ENCODE peak calls at places on chromosomes 2 and 18, in six cellular contexts. P, U, S, J, Z and H are unnamed samples.

GRCh38 chr2:64922482-64923384 is 66.5 kb upstream of the SLC1A4 start:
- DNase-seq in S (no peak), J (no peak), U (peak; percentile 18), Z (peak; percentile 73), P (no peak), H (no peak)

GRCh38 chr2:157784169-157784822 is 91.8 kb downstream of the ACVR1 start:
- DNase-seq in P (peak; percentile 31), U (no peak), J (peak; percentile 85), S (no peak), Z (peak; percentile 49), H (peak; percentile 78)

GRCh38 chr2:231932985-231933915 is 7.1 kb upstream of the NPPC start:
- DNase-seq in P (no peak), U (no peak), J (no peak), S (no peak), Z (no peak), H (no peak)

GRCh38 chr2:237590272-237591020 is at the start of gene RAB17:
- DNase-seq in P (peak; percentile 85), S (peak; percentile 65), J (peak; percentile 65), U (no peak), Z (peak; percentile 47), H (peak; percentile 50)

GRCh38 chr2:225017713-225018112 is 24.6 kb downstream of the DOCK10 start:
- DNase-seq in S (no peak), Z (no peak), U (no peak), J (no peak), P (no peak), H (no peak)

GRCh38 chr2:109129921-109130725 is 1.1 kb downstream of the SH3RF3 start:
- DNase-seq in J (peak; percentile 15), S (no peak), Z (peak; percentile 34), U (peak; percentile 34), P (no peak), H (peak; percentile 49)

GRCh38 chr2:153873062-153874048 is 1.6 kb downstream of the GALNT13 start:
- DNase-seq in S (no peak), Z (peak; percentile 43), J (no peak), U (peak; percentile 80), P (peak; percentile 38), H (no peak)

GRCh38 chr2:29113891-29114321 is 1.3 kb upstream of the CLIP4 start:
- DNase-seq in Z (no peak), U (no peak), J (peak; percentile 94), S (peak; percentile 53), P (peak; percentile 58), H (peak; percentile 87)

GRCh38 chr2:241354668-241355658 is 1.1 kb upstream of the FARP2 start:
- DNase-seq in Z (peak; percentile 88), J (peak; percentile 66), S (peak; percentile 81), P (peak; percentile 91), U (peak; percentile 87), H (peak; percentile 36)

GRCh38 chr2:27019459-27020336 is 13.1 kb upstream of the TMEM214 start:
- DNase-seq in U (no peak), J (no peak), P (no peak), Z (no peak), S (no peak), H (no peak)

GRCh38 chr2:28909655-28910054 is 15.2 kb downstream of the WDR43 start:
- DNase-seq in Z (no peak), P (no peak), U (no peak), J (no peak), S (no peak), H (no peak)

GRCh38 chr18:47149457-47150028 is 757 bp downstream of the HDHD2 start:
- DNase-seq in Z (peak; percentile 54), S (no peak), U (peak; percentile 28), P (peak; percentile 7), J (no peak), H (peak; percentile 27)

GRCh38 chr2:36697424-36698066 is 1.0 kb downstream of the VIT start:
- DNase-seq in U (no peak), J (no peak), P (no peak), Z (no peak), S (no peak), H (no peak)

GRCh38 chr2:69074926-69075325 is 61.9 kb downstream of the ANTXR1 start:
- DNase-seq in P (no peak), S (no peak), U (no peak), Z (no peak), J (no peak), H (no peak)

GRCh38 chr2:69076601-69077000 is 63.6 kb downstream of the ANTXR1 start:
- DNase-seq in J (no peak), P (no peak), Z (no peak), S (no peak), U (no peak), H (no peak)

GRCh38 chr2:69070987-69071386 is 58.0 kb downstream of the ANTXR1 start:
- DNase-seq in Z (no peak), J (no peak), U (no peak), S (no peak), P (no peak), H (no peak)

GRCh38 chr2:69075486-69075885 is 62.5 kb downstream of the ANTXR1 start:
- DNase-seq in J (no peak), Z (no peak), S (no peak), U (no peak), P (no peak), H (no peak)

GRCh38 chr2:69073928-69074575 is 61.1 kb downstream of the ANTXR1 start:
- DNase-seq in P (no peak), J (peak; percentile 11), Z (no peak), S (no peak), U (no peak), H (no peak)
- H3K4me3 ChIP-seq in P (no peak overlapping the region), J (no peak overlapping the region), Z (no peak overlapping the region), S (no peak overlapping the region), U (no peak overlapping the region), H (no peak overlapping the region)

DNA sequence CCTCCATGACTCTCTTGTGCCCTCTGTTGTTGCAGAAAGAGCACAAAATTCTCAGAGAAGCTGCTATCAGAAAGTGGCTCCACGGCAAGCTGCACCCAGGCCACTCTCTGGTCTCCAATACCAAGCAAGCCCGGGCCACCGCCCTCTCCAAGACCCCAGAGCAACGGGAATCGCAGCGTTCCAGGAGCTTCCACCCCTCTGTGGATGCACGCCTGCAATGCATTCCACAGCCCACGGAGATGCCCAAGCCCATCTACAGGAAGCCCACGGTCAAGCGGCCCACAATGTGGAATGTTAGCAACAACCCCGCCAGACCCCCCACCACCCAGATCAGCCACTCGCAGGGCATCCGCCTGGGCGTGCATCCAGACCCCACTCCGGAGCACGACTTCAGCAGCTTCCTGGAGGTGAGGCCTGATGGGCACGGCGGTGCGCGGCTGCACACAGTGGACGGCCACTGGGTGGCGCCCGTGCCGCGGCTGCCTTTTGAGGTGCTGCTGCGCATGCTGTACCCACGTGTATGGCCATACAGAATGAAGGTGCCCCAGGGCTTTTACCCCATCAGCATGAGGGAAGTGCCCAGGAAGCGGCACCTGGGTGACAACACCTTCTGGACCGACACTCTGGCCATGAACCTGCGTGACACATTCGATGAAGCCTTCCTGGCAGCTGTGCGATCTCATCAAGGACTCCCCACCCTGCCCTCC is 6.3 kb downstream of the ANKRD53 start:
- DNase-seq in Z (peak; percentile 82), S (peak; percentile 27), P (peak; percentile 77), U (peak; percentile 78), J (no peak), H (peak; percentile 61)
- TF ChIP-seq EZH2phosphoT487 in Z (no peak), S (no peak), P (no peak), U (no peak), J (no peak), H (no peak)

GRCh38 chr2:120346667-120347358 is 877 bp downstream of the INHBB start:
- DNase-seq in Z (peak; percentile 55), J (no peak), S (no peak), U (peak; percentile 62), P (peak; percentile 28), H (peak; percentile 68)
- TF ChIP-seq EZH2 in Z (peak; percentile 91), J (no peak), S (no peak), U (peak; percentile 100), P (peak; percentile 52), H (no peak)

GRCh38 chr18:58768293-58768974 is 96.2 kb upstream of the ZNF532 start:
- DNase-seq in Z (peak; percentile 91), J (peak; percentile 74), S (peak; percentile 23), P (peak; percentile 87), U (peak; percentile 87), H (peak; percentile 81)
- H3K4me3 ChIP-seq in Z (peak overlapping the region; percentile 55), J (peak overlapping the region; percentile 67), S (no peak overlapping the region), P (no peak overlapping the region), U (peak overlapping the region; percentile 44), H (peak overlapping the region; percentile 52)

GRCh38 chr18:55018602-55019001 is 59.3 kb upstream of the CCDC68 start:
- DNase-seq in J (peak; percentile 82), Z (peak; percentile 27), P (no peak), S (no peak), U (no peak), H (peak; percentile 47)
- TF ChIP-seq EZH2phosphoT487 in J (no peak), Z (no peak), P (no peak), S (no peak), U (no peak), H (no peak)

GRCh38 chr2:227308784-227309183 is 16.3 kb upstream of the MFF start:
- DNase-seq in J (peak; percentile 35), U (no peak), P (no peak), S (no peak), Z (no peak), H (peak; percentile 37)
- TF ChIP-seq EZH2 in J (no peak), U (no peak), P (no peak), S (no peak), Z (no peak), H (no peak)

GRCh38 chr2:239179851-239180371 is 220.9 kb downstream of the HDAC4 start:
- DNase-seq in P (no peak), J (no peak), S (no peak), Z (no peak), U (no peak), H (no peak)

GRCh38 chr2:239181601-239182471 is 219.0 kb downstream of the HDAC4 start:
- DNase-seq in Z (peak; percentile 21), J (no peak), S (no peak), P (peak; percentile 65), U (peak; percentile 67), H (no peak)

GRCh38 chr2:239180526-239181073 is 220.2 kb downstream of the HDAC4 start:
- DNase-seq in Z (no peak), U (no peak), S (no peak), P (no peak), J (no peak), H (no peak)

GRCh38 chr2:239182981-239183791 is 217.6 kb downstream of the HDAC4 start:
- DNase-seq in Z (no peak), P (no peak), J (no peak), S (no peak), U (no peak), H (no peak)

GRCh38 chr2:239181074-239181581 is 219.7 kb downstream of the HDAC4 start:
- DNase-seq in J (no peak), U (no peak), Z (no peak), S (no peak), P (no peak), H (no peak)
- H3K4me3 ChIP-seq in J (no peak overlapping the region), U (no peak overlapping the region), Z (no peak overlapping the region), S (no peak overlapping the region), P (no peak overlapping the region), H (no peak overlapping the region)

GRCh38 chr18:8339958-8340357 is 269.3 kb upstream of the RAB12 start:
- DNase-seq in J (no peak), S (no peak), U (no peak), P (no peak), Z (no peak), H (no peak)
- TF ChIP-seq EZH2phosphoT487 in J (no peak), S (no peak), U (no peak), P (no peak), Z (no peak), H (no peak)